ENCODE peak calls at places on chromosome 22, in four cellular contexts. One of them, this sample, is unnamed.

GRCh38 chr22:43897751-43898261 is 6.0 kb upstream of the PNPLA5 start:
- DNase-seq in K562: no peak
- DNase-seq in HL-60: no peak
- DNase-seq in GM12878: no peak
- DNase-seq in this sample: no peak

GRCh38 chr22:24728790-24729637 is 45.5 kb downstream of the PIWIL3 start:
- DNase-seq in K562: peak
- DNase-seq in HL-60: peak
- DNase-seq in GM12878: no peak
- DNase-seq in this sample: no peak

GRCh38 chr22:50210378-50211139 is 9.7 kb downstream of the SELENOO start:
- DNase-seq in K562: no peak
- DNase-seq in HL-60: no peak
- DNase-seq in GM12878: no peak
- DNase-seq in this sample: no peak

GRCh38 chr22:39298194-39298987 is 21.0 kb downstream of the RPL3 start:
- DNase-seq in K562: no peak
- DNase-seq in HL-60: no peak
- DNase-seq in GM12878: no peak
- DNase-seq in this sample: no peak

GRCh38 chr22:40055143-40055926 is 60.6 kb downstream of the FAM83F start:
- DNase-seq in K562: peak
- DNase-seq in HL-60: no peak
- DNase-seq in GM12878: peak
- DNase-seq in this sample: peak

GRCh38 chr22:31474743-31475142 is 14.9 kb downstream of the EIF4ENIF1 start:
- DNase-seq in K562: no peak
- DNase-seq in HL-60: no peak
- DNase-seq in GM12878: no peak
- DNase-seq in this sample: no peak

GRCh38 chr22:24685804-24686203 is 82.8 kb downstream of the GGT1 start:
- DNase-seq in K562: no peak
- DNase-seq in HL-60: no peak
- DNase-seq in GM12878: no peak
- DNase-seq in this sample: no peak

GRCh38 chr22:46068908-46069481 is 81.3 kb upstream of the PPARA start:
- DNase-seq in K562: no peak
- DNase-seq in HL-60: peak
- DNase-seq in GM12878: no peak
- DNase-seq in this sample: no peak

GRCh38 chr22:46052331-46052771 is 75.4 kb upstream of the WNT7B start:
- DNase-seq in K562: no peak
- DNase-seq in HL-60: no peak
- DNase-seq in GM12878: no peak
- DNase-seq in this sample: no peak

GRCh38 chr22:43004362-43005035 is 10.4 kb downstream of the PACSIN2 start:
- DNase-seq in K562: no peak
- DNase-seq in HL-60: peak
- DNase-seq in GM12878: no peak
- DNase-seq in this sample: no peak

GRCh38 chr22:28019360-28019759 is 100.3 kb upstream of the PITPNB start:
- DNase-seq in K562: no peak
- DNase-seq in HL-60: no peak
- DNase-seq in GM12878: no peak
- DNase-seq in this sample: no peak

GRCh38 chr22:23836281-23836680 is 2.5 kb downstream of the DERL3 start:
- DNase-seq in K562: no peak
- DNase-seq in HL-60: no peak
- DNase-seq in GM12878: no peak
- DNase-seq in this sample: no peak

GRCh38 chr22:43622886-43623285 is 189.2 kb downstream of the EFCAB6 start:
- DNase-seq in K562: no peak
- DNase-seq in HL-60: no peak
- DNase-seq in GM12878: no peak
- DNase-seq in this sample: no peak

GRCh38 chr22:49962012-49962750 is 1.6 kb downstream of the PIM3 start:
- DNase-seq in K562: peak
- DNase-seq in HL-60: peak
- DNase-seq in GM12878: no peak
- DNase-seq in this sample: peak

GRCh38 chr22:43796567-43796966 is 15.5 kb downstream of the EFCAB6 start:
- DNase-seq in K562: no peak
- DNase-seq in HL-60: no peak
- DNase-seq in GM12878: no peak
- DNase-seq in this sample: no peak

GRCh38 chr22:43861529-43861928 is 784 bp downstream of the SULT4A1 start:
- DNase-seq in K562: no peak
- DNase-seq in HL-60: no peak
- DNase-seq in GM12878: no peak
- DNase-seq in this sample: no peak

GRCh38 chr22:41274856-41275255 is 11.1 kb downstream of the RANGAP1 start:
- DNase-seq in K562: no peak
- DNase-seq in HL-60: no peak
- DNase-seq in GM12878: no peak
- DNase-seq in this sample: no peak

GRCh38 chr22:41280854-41281253 is 5.1 kb downstream of the RANGAP1 start:
- DNase-seq in K562: no peak
- DNase-seq in HL-60: no peak
- DNase-seq in GM12878: no peak
- DNase-seq in this sample: no peak

GRCh38 chr22:41284465-41284864 is 1.5 kb downstream of the RANGAP1 start:
- DNase-seq in K562: no peak
- DNase-seq in HL-60: no peak
- DNase-seq in GM12878: no peak
- DNase-seq in this sample: no peak

GRCh38 chr22:41285441-41285819 is 557 bp downstream of the RANGAP1 start:
- DNase-seq in K562: peak
- DNase-seq in HL-60: peak
- DNase-seq in GM12878: no peak
- DNase-seq in this sample: peak

DNA sequence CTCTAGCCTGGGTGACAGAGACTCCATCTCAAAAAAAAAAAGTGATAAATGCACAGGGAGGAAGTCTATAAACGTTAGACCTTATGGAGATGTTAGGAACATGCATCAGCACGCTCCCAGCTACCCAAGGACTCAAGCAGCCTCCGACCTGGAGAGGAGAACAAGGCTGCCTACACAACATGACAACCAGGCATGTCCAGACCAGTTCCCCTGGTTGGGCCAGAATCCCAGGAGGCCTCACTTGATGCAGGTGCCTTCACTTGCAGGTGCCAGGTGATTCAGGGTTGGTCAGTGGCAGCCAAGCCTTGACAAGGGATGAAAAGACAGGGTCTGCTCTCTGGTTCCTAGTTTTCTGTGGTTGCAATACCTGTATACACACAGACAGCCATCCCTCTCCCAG is 5.9 kb downstream of the RANGAP1 start:
- DNase-seq in K562: no peak
- DNase-seq in HL-60: no peak
- DNase-seq in GM12878: no peak
- DNase-seq in this sample: no peak
- TF ChIP-seq SPI1 in K562: no peak
- TF ChIP-seq SPI1 in HL-60: no peak
- TF ChIP-seq SPI1 in GM12878: no peak
- TF ChIP-seq SPI1 in this sample: no peak

DNA sequence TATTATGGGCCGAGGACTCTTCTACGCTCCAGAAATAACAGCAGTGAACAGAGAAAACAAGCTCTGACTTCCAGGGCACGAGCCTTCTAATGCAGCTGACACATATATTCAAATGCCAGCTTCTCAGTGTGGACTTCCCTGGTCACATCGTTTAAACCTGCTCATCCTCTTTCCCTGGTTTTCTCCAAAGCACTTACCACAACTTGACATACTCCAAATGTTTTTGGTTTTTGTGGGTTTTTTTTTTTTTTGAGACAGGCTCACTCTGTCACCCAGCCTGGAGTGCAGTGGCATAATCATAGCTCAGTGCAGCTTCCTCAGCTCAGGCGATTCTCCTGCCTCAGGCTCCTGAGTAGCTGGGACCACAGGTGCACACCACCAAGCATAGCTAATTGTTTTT is 105.5 kb downstream of the MICAL3 start:
- DNase-seq in K562: no peak
- DNase-seq in HL-60: no peak
- DNase-seq in GM12878: no peak
- DNase-seq in this sample: no peak
- TF ChIP-seq SPI1 in K562: no peak
- TF ChIP-seq SPI1 in HL-60: no peak
- TF ChIP-seq SPI1 in GM12878: no peak
- TF ChIP-seq SPI1 in this sample: no peak

GRCh38 chr22:26168934-26169311 is 339 bp upstream of the SEZ6L start:
- DNase-seq in K562: no peak
- DNase-seq in HL-60: no peak
- DNase-seq in GM12878: no peak
- DNase-seq in this sample: no peak
- TF ChIP-seq SPI1 in K562: no peak
- TF ChIP-seq SPI1 in HL-60: no peak
- TF ChIP-seq SPI1 in GM12878: no peak
- TF ChIP-seq SPI1 in this sample: no peak

GRCh38 chr22:22395230-22395629 is 113.3 kb downstream of the ZNF280B start:
- DNase-seq in K562: no peak
- DNase-seq in HL-60: peak
- DNase-seq in GM12878: no peak
- DNase-seq in this sample: no peak
- TF ChIP-seq SPI1 in K562: no peak
- TF ChIP-seq SPI1 in HL-60: no peak
- TF ChIP-seq SPI1 in GM12878: no peak
- TF ChIP-seq SPI1 in this sample: no peak

GRCh38 chr22:20135265-20135664 is 3.7 kb downstream of the ZDHHC8 start:
- DNase-seq in K562: no peak
- DNase-seq in HL-60: no peak
- DNase-seq in GM12878: no peak
- DNase-seq in this sample: no peak
- TF ChIP-seq SPI1 in K562: no peak
- TF ChIP-seq SPI1 in HL-60: no peak
- TF ChIP-seq SPI1 in GM12878: no peak
- TF ChIP-seq SPI1 in this sample: no peak

GRCh38 chr22:34010259-34010658 is 90.0 kb upstream of the LARGE1 start:
- DNase-seq in K562: no peak
- DNase-seq in HL-60: no peak
- DNase-seq in GM12878: no peak
- DNase-seq in this sample: no peak

GRCh38 chr22:34019190-34019845 is 99.0 kb upstream of the LARGE1 start:
- DNase-seq in K562: no peak
- DNase-seq in HL-60: no peak
- DNase-seq in GM12878: no peak
- DNase-seq in this sample: no peak

DNA sequence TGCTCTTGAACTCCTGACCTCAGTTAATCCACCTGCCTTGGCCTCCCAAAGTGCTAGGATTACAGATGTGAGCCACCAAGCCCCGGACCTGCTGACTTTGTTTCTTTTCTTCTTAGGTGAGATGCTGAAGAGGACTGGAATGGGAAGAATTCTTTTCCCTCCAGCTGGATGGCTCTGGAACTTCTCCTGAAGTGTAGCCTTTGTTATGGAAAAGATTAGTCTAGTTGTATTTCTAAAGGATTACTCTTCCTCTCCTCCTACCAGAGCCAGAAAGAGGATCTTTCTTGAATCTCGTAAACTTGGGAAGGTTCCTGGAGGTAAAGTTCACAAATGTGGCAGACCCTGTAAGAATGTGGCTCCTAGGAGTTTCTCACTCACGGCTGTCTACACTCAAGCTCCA is 95.4 kb upstream of the LARGE1 start:
- DNase-seq in K562: no peak
- DNase-seq in HL-60: no peak
- DNase-seq in GM12878: no peak
- DNase-seq in this sample: no peak
- TF ChIP-seq SPI1 in K562: no peak
- TF ChIP-seq SPI1 in HL-60: no peak
- TF ChIP-seq SPI1 in GM12878: no peak
- TF ChIP-seq SPI1 in this sample: no peak

GRCh38 chr22:37388538-37388937 is 38.7 kb downstream of the ELFN2 start:
- DNase-seq in K562: no peak
- DNase-seq in HL-60: no peak
- DNase-seq in GM12878: no peak
- DNase-seq in this sample: no peak

GRCh38 chr22:37384691-37385090 is 42.6 kb downstream of the ELFN2 start:
- DNase-seq in K562: no peak
- DNase-seq in HL-60: no peak
- DNase-seq in GM12878: no peak
- DNase-seq in this sample: no peak

GRCh38 chr22:37383342-37383741 is 43.9 kb downstream of the ELFN2 start:
- DNase-seq in K562: no peak
- DNase-seq in HL-60: no peak
- DNase-seq in GM12878: no peak
- DNase-seq in this sample: no peak

GRCh38 chr22:37387793-37388192 is 39.5 kb downstream of the ELFN2 start:
- DNase-seq in K562: no peak
- DNase-seq in HL-60: no peak
- DNase-seq in GM12878: no peak
- DNase-seq in this sample: no peak

DNA sequence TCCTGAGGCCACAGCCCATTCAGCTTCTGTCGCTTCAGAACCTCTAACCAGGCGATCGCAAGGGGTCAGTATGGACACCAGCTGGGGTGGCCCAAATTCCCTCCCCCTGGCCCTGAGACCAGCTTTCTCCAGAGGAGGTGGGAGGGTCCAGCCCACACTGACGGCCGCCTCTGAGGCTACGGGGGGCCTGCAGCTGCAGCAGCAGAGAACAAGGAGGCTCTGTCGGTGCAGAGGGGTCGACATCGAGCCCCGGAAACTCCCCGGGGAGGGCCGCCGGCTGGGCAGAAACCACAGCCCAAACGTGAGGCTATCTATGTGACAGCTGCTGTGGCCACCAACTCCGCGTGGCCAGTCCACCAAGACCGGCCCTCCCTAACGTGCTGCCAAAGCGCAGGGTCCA is 40.8 kb downstream of the ELFN2 start:
- DNase-seq in K562: peak
- DNase-seq in HL-60: no peak
- DNase-seq in GM12878: no peak
- DNase-seq in this sample: no peak
- TF ChIP-seq SPI1 in K562: no peak
- TF ChIP-seq SPI1 in HL-60: no peak
- TF ChIP-seq SPI1 in GM12878: no peak
- TF ChIP-seq SPI1 in this sample: no peak

This sample was measured in GM12891.